ENCODE peak calls at places on chromosomes 5 and 9, in four cellular contexts. M is heart left ventricle, R is transverse colon, K is gastrocnemius medialis. C is an unnamed sample.

GRCh38 chr5:102681403-102681983 is 73.6 kb upstream of the PAM start:
- DNase-seq in K (peak; percentile 62), R (peak; percentile 62), M (peak; percentile 75), C (peak; percentile 29)

GRCh38 chr5:80239680-80240367 is 16.0 kb downstream of the SERINC5 start:
- DNase-seq in K (no peak), M (no peak), R (no peak), C (no peak)

GRCh38 chr5:178625679-178626483 is 969 bp downstream of the CLK4 start:
- DNase-seq in K (peak; percentile 22), M (no peak), R (no peak), C (no peak)

GRCh38 chr5:125912028-125912427 is 511.2 kb upstream of the GRAMD2B start:
- DNase-seq in M (no peak), K (no peak), R (no peak), C (no peak)

GRCh38 chr5:90294604-90295003 is 115.0 kb downstream of the CETN3 start:
- DNase-seq in R (no peak), K (no peak), M (no peak), C (no peak)

GRCh38 chr5:100517301-100517974 is 17.7 kb upstream of the FAM174A start:
- DNase-seq in M (no peak), R (peak; percentile 63), K (no peak), C (no peak)

GRCh38 chr5:151685749-151686672 is 704 bp downstream of the SPARC start:
- DNase-seq in R (no peak), K (peak; percentile 64), M (no peak), C (no peak)

GRCh38 chr5:42949348-42950090 is 90.6 kb downstream of the ANXA2R start:
- DNase-seq in M (peak; percentile 64), K (peak; percentile 42), R (peak; percentile 76), C (peak; percentile 22)

GRCh38 chr5:13572188-13572587 is 372.3 kb downstream of the DNAH5 start:
- DNase-seq in M (no peak), R (no peak), K (no peak), C (no peak)
- H3K9me3 ChIP-seq in M (no peaks in the 10 kb centered on the region), R (no peaks in the 10 kb centered on the region), K (no peaks in the 10 kb centered on the region), C (no peaks in the 10 kb centered on the region)

DNA sequence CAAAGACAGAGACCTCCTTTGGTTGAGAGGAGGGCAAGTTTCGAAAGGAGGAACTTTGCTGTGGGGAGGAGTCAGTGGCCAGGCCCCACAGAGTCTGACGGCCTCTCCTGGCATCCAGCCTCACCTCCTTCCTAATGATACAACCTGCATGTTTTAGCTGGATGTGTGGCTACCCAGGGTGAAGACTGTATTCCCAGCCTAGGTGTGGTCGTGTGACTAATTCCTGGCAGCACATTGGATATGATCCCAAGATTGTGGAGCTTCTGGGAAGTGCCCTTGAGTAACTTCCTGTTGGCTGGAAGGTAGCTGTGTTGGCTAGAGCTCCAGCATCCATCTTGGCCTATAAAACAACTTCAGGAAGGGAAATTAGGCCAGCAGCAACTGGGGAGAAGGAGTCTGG is 19.0 kb upstream of the LPCAT1 start:
- DNase-seq in M (no peak), R (peak; percentile 55), K (no peak), C (peak; percentile 39)
- TF ChIP-seq POLR2A in M (no peak), R (no peak), K (no peak), C (no peak)

DNA sequence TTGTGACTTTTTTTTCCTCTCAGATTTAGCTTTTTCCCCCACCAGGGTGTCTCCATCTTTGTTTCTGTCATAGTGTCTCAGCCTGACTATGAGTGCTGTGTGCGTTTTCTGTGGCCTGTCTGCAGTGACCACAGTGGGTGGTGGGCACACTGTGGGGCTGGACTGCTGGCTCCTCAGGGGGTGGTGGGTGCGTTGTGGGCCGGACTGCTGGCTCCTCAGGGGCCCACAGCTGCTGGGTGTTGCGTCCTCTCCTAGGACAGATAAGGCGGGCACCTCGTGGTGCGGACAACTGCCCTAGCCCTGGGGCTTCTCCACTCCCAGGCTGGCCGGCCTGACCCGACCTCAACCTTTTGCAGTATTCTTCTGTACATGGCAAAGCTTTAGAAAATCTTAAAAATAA is 100.4 kb downstream of the EHMT1 start:
- DNase-seq in R (no peak), M (no peak), K (no peak), C (no peak)
- H3K9me3 ChIP-seq in R (no peaks in the 10 kb centered on the region), M (peaks cover 4% of the 10 kb centered on the region), K (no peaks in the 10 kb centered on the region), C (no peaks in the 10 kb centered on the region)

GRCh38 chr9:134325096-134325812 is 1.0 kb upstream of the RXRA start:
- DNase-seq in R (peak; percentile 65), K (peak; percentile 69), M (peak; percentile 57), C (peak; percentile 68)
- TF ChIP-seq POLR2A in R (peak; percentile 60), K (no peak), M (no peak), C (no peak)

C was measured in uterus.